ENCODE peak calls at places on chromosomes 13 and 19, in eight cellular contexts. E is cardiac muscle cell, I is A549, D is lung, R is colonic mucosa, U is ascending aorta, X is mammary epithelial cell, S is body of pancreas. G is an unnamed sample.
A peak's percentile ranks its signal among the peaks of the same experiment; 100 is the strongest.

GRCh38 chr19:18401580-18402112 is 4.2 kb upstream of the LRRC25 start:
- DNase-seq in X (peak; percentile 60), D (no peak), U (peak; percentile 80), R (peak; percentile 89), S (no peak), I (no peak), E (no peak), G (no peak)

GRCh38 chr13:90622547-90622946 is 724.9 kb upstream of the MIR17HG start:
- DNase-seq in U (no peak), R (no peak), S (no peak), E (no peak), D (no peak), I (no peak), X (peak; percentile 62), G (no peak)

GRCh38 chr19:28388988-28389387 is 824.0 kb downstream of the UQCRFS1 start:
- DNase-seq in U (no peak), S (no peak), D (no peak), E (no peak), I (no peak), R (no peak), X (no peak), G (no peak)

GRCh38 chr13:48818495-48818961 is 157.2 kb upstream of the FNDC3A start:
- DNase-seq in I (no peak), U (peak; percentile 72), D (no peak), R (no peak), S (no peak), X (peak; percentile 87), E (no peak), G (no peak)

GRCh38 chr19:40119380-40119779 is 28.6 kb upstream of the ZNF780A start:
- DNase-seq in S (no peak), R (no peak), I (no peak), E (no peak), U (no peak), D (no peak), X (no peak), G (no peak)

GRCh38 chr13:90510319-90510718 is 837.2 kb upstream of the MIR17HG start:
- DNase-seq in R (no peak), U (no peak), E (no peak), X (peak; percentile 5), I (no peak), D (no peak), S (no peak), G (no peak)

GRCh38 chr19:19937403-19937802 is 36.7 kb downstream of the ZNF93 start:
- DNase-seq in I (no peak), E (no peak), R (no peak), D (no peak), U (no peak), S (no peak), X (no peak), G (no peak)

GRCh38 chr13:50678464-50679162 is 164.9 kb downstream of the DLEU7 start:
- DNase-seq in S (no peak), I (no peak), D (no peak), E (no peak), R (no peak), X (peak; percentile 85), U (no peak), G (no peak)

GRCh38 chr19:4014541-4015491 is 7.3 kb downstream of the PIAS4 start:
- DNase-seq in D (no peak), I (no peak), S (peak; percentile 74), R (peak; percentile 37), E (no peak), U (no peak), X (no peak), G (peak; percentile 34)

GRCh38 chr13:110442946-110443632 is 118.4 kb downstream of the RAB20 start:
- DNase-seq in X (peak; percentile 57), E (no peak), S (no peak), I (no peak), D (no peak), R (no peak), U (peak; percentile 56), G (no peak)

GRCh38 chr19:11130824-11131455 is 24.6 kb downstream of the SPC24 start:
- DNase-seq in R (peak; percentile 84), X (no peak), D (peak; percentile 74), I (peak; percentile 80), U (peak; percentile 90), E (peak; percentile 79), S (peak; percentile 88), G (peak; percentile 69)

GRCh38 chr13:113814435-113814821 is 49.4 kb downstream of the GAS6 start:
- DNase-seq in S (peak; percentile 40), D (no peak), R (no peak), I (no peak), U (no peak), X (no peak), E (no peak), G (no peak)

GRCh38 chr19:16078311-16078758 is 2.0 kb downstream of the TPM4 start:
- DNase-seq in X (peak; percentile 78), E (peak; percentile 29), U (peak; percentile 75), R (no peak), I (no peak), D (no peak), S (peak; percentile 16), G (no peak)

GRCh38 chr19:40933025-40933424 is 51.0 kb upstream of the CYP2A7 start:
- DNase-seq in U (no peak), D (no peak), E (no peak), R (no peak), X (no peak), S (no peak), I (peak; percentile 41), G (no peak)

GRCh38 chr13:110702591-110703526 is 3.1 kb downstream of the CARS2 start:
- DNase-seq in R (no peak), E (peak; percentile 15), I (no peak), S (no peak), U (peak; percentile 64), X (no peak), D (no peak), G (no peak)

GRCh38 chr13:48492123-48493075 is 40.5 kb downstream of the RCBTB2 start:
- DNase-seq in D (peak; percentile 57), E (peak; percentile 11), X (peak; percentile 57), I (no peak), S (peak; percentile 43), R (peak; percentile 56), U (peak; percentile 78), G (peak; percentile 53)

GRCh38 chr19:6767081-6767356 is 216 bp downstream of the SH2D3A start:
- DNase-seq in U (no peak), I (no peak), D (no peak), E (no peak), S (no peak), R (peak; percentile 73), X (peak; percentile 85), G (peak; percentile 50)

GRCh38 chr13:49443327-49443688 is 556 bp downstream of the CAB39L start:
- DNase-seq in I (no peak), S (no peak), E (peak; percentile 28), U (no peak), D (peak; percentile 29), X (no peak), R (no peak), G (no peak)

GRCh38 chr13:25699056-25699455 is 327.3 kb downstream of the ATP8A2 start:
- DNase-seq in R (no peak), S (no peak), E (no peak), I (no peak), D (no peak), X (no peak), U (no peak), G (no peak)

GRCh38 chr19:47421844-47422395 is 2.6 kb upstream of the MEIS3 start:
- DNase-seq in I (no peak), S (no peak), U (no peak), R (no peak), E (peak; percentile 49), D (no peak), X (no peak), G (no peak)

GRCh38 chr19:18415177-18415867 is 3.9 kb upstream of the SSBP4 start:
- DNase-seq in U (peak; percentile 89), E (no peak), R (peak; percentile 55), D (no peak), S (no peak), I (no peak), X (no peak), G (no peak)

GRCh38 chr19:12937243-12938053 is 961 bp upstream of the CALR start:
- DNase-seq in U (no peak), I (no peak), E (peak; percentile 38), S (peak; percentile 67), R (peak; percentile 66), D (no peak), X (no peak), G (no peak)
- H3K9me3 ChIP-seq in U (no peaks in the 10 kb centered on the region), I (no peaks in the 10 kb centered on the region), E (no peaks in the 10 kb centered on the region), S (no peaks in the 10 kb centered on the region), R (no peaks in the 10 kb centered on the region), D (no peaks in the 10 kb centered on the region), X (no peaks in the 10 kb centered on the region), G (no peaks in the 10 kb centered on the region)

DNA sequence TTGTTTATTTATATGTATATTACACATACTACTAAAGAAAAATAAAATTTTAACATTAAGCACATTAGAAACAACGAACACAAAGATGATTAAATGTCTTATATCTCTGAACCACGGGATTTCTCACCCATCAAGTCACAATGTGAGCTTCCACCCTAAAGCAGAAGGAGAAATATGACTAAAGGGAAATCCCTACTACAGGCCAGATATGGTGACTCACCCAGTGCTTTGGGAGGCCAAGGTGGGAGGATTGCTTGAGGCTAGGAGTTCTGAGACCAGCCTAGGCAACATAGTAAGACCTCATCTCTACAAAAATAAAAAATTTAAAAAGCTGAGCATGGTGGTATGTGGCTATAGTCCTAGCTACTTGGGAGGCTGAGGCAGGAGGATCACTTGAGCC is 24.6 kb downstream of the DCT start:
- DNase-seq in S (no peak), E (no peak), D (no peak), I (no peak), R (no peak), X (peak; percentile 5), U (no peak), G (no peak)
- TF ChIP-seq CTCF in S (no peak), E (no peak), D (no peak), I (no peak), R (no peak), X (no peak), U (no peak), G (no peak)

GRCh38 chr13:99260216-99260615 is 2.0 kb upstream of the GPR18 start:
- DNase-seq in I (no peak), S (no peak), R (no peak), E (no peak), X (no peak), D (no peak), U (no peak), G (no peak)
- H3K27ac ChIP-seq in I (no peak overlapping the region), S (no peak overlapping the region), R (no peak overlapping the region), E (no peak overlapping the region), X (no peak overlapping the region), D (no peak overlapping the region), U (no peak overlapping the region), G (peak overlapping the region; percentile 78)

DNA sequence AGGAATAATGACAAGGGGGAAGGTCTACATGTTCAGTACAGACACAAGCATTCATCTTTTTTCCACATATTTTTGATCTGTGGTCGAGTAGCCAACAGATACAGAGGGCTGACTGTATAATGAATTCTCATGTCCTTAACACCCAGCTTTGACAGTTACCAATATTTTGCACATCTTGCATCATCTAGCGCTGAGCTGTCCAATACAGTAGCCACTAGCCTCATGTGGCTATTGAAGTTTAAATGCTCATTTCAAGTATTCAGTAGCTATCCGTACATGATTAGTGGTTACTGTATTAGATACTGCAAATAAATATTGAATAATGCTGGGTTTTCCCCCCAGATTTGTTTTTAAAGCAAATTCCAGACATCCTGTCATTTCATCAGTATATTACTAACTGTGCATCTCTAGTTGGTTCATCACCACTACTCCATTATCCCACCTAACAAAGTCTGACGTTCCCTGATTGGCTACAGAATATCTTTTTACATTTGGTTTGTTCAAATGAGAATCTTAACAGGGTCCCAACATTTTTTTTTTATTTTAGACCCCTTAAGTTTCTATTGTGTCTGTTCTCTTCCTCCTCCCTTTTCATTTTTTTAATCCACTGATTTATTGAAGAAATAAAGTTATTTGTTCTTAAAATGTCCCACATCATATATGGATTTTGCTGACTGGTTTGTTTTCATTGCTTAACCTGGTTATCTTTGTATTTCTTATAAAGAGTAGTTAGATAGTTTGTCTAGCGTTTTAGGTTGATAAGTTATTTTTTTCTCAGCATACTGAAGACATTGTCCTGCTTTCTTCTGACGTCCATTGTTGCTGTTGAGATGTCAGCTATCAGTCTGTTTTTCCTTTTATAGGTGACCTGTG is 8.2 kb downstream of the ZNF177 start:
- DNase-seq in I (no peak), U (no peak), S (no peak), E (no peak), X (no peak), R (no peak), D (no peak), G (no peak)
- H3K9me3 ChIP-seq in I (peaks cover 3% of the 10 kb centered on the region), U (peaks cover 100% of the 10 kb centered on the region), S (peaks cover 53% of the 10 kb centered on the region), E (peaks cover 4% of the 10 kb centered on the region), X (peaks cover 11% of the 10 kb centered on the region), R (peaks cover 3% of the 10 kb centered on the region), D (peaks cover 35% of the 10 kb centered on the region), G (peaks cover 87% of the 10 kb centered on the region)

G was measured in CD4-positive, alpha-beta T cell.